ENCODE peak calls at places on chromosomes 7 and 10, in ten cellular contexts. K is mesothelial cell of epicardium, A is HCT116, L is thyroid gland, U is GM19239, Q is NCI-H1092, F is T-helper 1 cell, J is GM04504, O is Caki2, V is GM12891. B is an unnamed sample.

GRCh38 chr7:40922316-40922670 is 780.6 kb downstream of the INHBA start:
- DNase-seq in F (no peak), A (no peak), O (peak), Q (no peak), J (peak), L (peak), U (no peak), V (no peak), K (no peak), B (peak)

GRCh38 chr10:48444266-48444665 is 137.8 kb downstream of the MAPK8 start:
- DNase-seq in U (no peak), O (peak), J (peak), L (peak), A (peak), Q (peak), V (no peak), K (no peak), F (no peak), B (no peak)

GRCh38 chr7:30970594-30971094 is 6.9 kb downstream of the GHRHR start:
- DNase-seq in F (no peak), Q (no peak), A (no peak), U (no peak), V (no peak), J (no peak), O (no peak), K (no peak), L (no peak), B (no peak)

GRCh38 chr10:68848281-68848680 is 20.9 kb downstream of the STOX1 start:
- DNase-seq in V (no peak), F (no peak), Q (no peak), K (no peak), U (no peak), O (no peak), L (no peak), A (no peak), J (no peak), B (no peak)

GRCh38 chr10:76287856-76288255 is 856.4 kb downstream of the LRMDA start:
- DNase-seq in O (no peak), A (no peak), K (no peak), J (no peak), F (no peak), Q (no peak), V (no peak), L (no peak), U (no peak), B (no peak)

GRCh38 chr10:132511092-132511491 is 26.5 kb upstream of the INPP5A start:
- DNase-seq in K (no peak), Q (no peak), A (no peak), F (no peak), J (no peak), U (no peak), L (no peak), O (no peak), V (no peak), B (no peak)

GRCh38 chr10:55203319-55203718 is 402.3 kb upstream of the PCDH15 start:
- DNase-seq in O (no peak), Q (no peak), A (no peak), V (no peak), U (no peak), J (no peak), K (no peak), L (no peak), F (no peak), B (no peak)

GRCh38 chr7:107169120-107170050 is 582 bp downstream of the HBP1 start:
- DNase-seq in V (peak), F (peak), J (peak), K (peak), O (peak), L (peak), Q (peak), A (peak), U (no peak), B (peak)

GRCh38 chr7:137169282-137169698 is 174.2 kb downstream of the PTN start:
- DNase-seq in F (no peak), K (peak), O (peak), U (no peak), V (no peak), L (peak), Q (peak), A (no peak), J (peak), B (peak)

GRCh38 chr7:25619963-25620799 is 391.9 kb upstream of the NPVF start:
- DNase-seq in A (no peak), J (no peak), L (peak), V (no peak), K (no peak), O (no peak), U (no peak), Q (no peak), F (no peak), B (no peak)

GRCh38 chr10:17981766-17982380 is 30.2 kb downstream of the SLC39A12 start:
- DNase-seq in L (no peak), F (no peak), O (peak), V (no peak), A (peak), Q (no peak), U (no peak), K (no peak), J (peak), B (peak)

GRCh38 chr10:132115736-132116135 is 50.0 kb downstream of the JAKMIP3 start:
- DNase-seq in L (no peak), F (no peak), V (no peak), Q (no peak), K (no peak), A (no peak), J (no peak), U (no peak), O (no peak), B (no peak)

GRCh38 chr10:113007343-113007771 is 57.3 kb downstream of the TCF7L2 start:
- DNase-seq in Q (no peak), K (no peak), F (peak), O (no peak), U (no peak), L (no peak), J (no peak), V (no peak), A (no peak), B (no peak)

GRCh38 chr7:23347007-23347681 is 48.0 kb downstream of the MALSU1 start:
- DNase-seq in J (no peak), K (no peak), O (peak), V (no peak), A (no peak), L (no peak), Q (no peak), F (no peak), U (no peak), B (no peak)

GRCh38 chr10:80196270-80196949 is 8.9 kb downstream of the ANXA11 start:
- DNase-seq in U (no peak), L (peak), V (no peak), Q (no peak), O (peak), F (peak), A (peak), J (no peak), K (no peak), B (peak)

GRCh38 chr10:69802424-69803161 is 887 bp downstream of the COL13A1 start:
- DNase-seq in L (peak), A (no peak), V (no peak), O (no peak), U (no peak), F (no peak), J (no peak), Q (no peak), K (peak), B (peak)

GRCh38 chr7:149720372-149721083 is 52.9 kb downstream of the ZNF467 start:
- DNase-seq in K (no peak), J (no peak), U (no peak), L (no peak), A (no peak), O (peak), V (no peak), F (no peak), Q (no peak), B (peak)

GRCh38 chr10:112231602-112232001 is 48.0 kb upstream of the GPAM start:
- DNase-seq in K (no peak), V (no peak), L (no peak), F (no peak), U (no peak), A (no peak), O (no peak), J (no peak), Q (no peak), B (no peak)

GRCh38 chr7:19122018-19122588 is 4.7 kb upstream of the TWIST1 start:
- DNase-seq in A (peak), J (no peak), O (peak), U (no peak), V (no peak), K (no peak), F (no peak), L (no peak), Q (peak), B (peak)

GRCh38 chr10:101066146-101066889 is 4.5 kb downstream of the KAZALD1 start:
- DNase-seq in U (peak), Q (no peak), A (peak), O (peak), F (peak), K (peak), J (no peak), V (peak), L (peak), B (no peak)

GRCh38 chr7:73387908-73388414 is 45.6 kb upstream of the FZD9 start:
- DNase-seq in Q (no peak), L (no peak), A (no peak), J (no peak), K (no peak), F (no peak), U (no peak), O (no peak), V (no peak), B (no peak)

GRCh38 chr7:148905093-148905666 is 21.1 kb upstream of the EZH2 start:
- DNase-seq in K (no peak), A (no peak), L (no peak), O (no peak), F (no peak), V (no peak), J (no peak), Q (no peak), U (no peak), B (no peak)

GRCh38 chr10:111079781-111080180 is 3.0 kb downstream of the ADRA2A start:
- DNase-seq in L (no peak), K (no peak), Q (no peak), J (no peak), U (no peak), A (no peak), F (no peak), V (no peak), O (no peak), B (no peak)